ENCODE peak calls at places on chromosomes 7 and 10, in four cellular contexts. K is IMR-90, Y is heart left ventricle, F is adrenal gland. M is an unnamed sample. For H3K4me1, the result is how much of the 10 kb centered on the place peaks cover.

GRCh38 chr7:137753067-137753466 is 93.7 kb downstream of the DGKI start:
- DNase-seq in F (no peak), K (no peak), Y (no peak), M (no peak)

GRCh38 chr10:129725890-129726631 is 238.0 kb downstream of the EBF3 start:
- DNase-seq in F (peak), K (no peak), Y (no peak), M (no peak)

GRCh38 chr10:77301305-77301730 is 336.3 kb downstream of the KCNMA1 start:
- DNase-seq in Y (no peak), F (no peak), K (peak), M (no peak)

GRCh38 chr7:41987-42386 is 150.4 kb upstream of the FAM20C start:
- DNase-seq in F (peak), Y (no peak), K (no peak), M (no peak)

GRCh38 chr10:31456463-31456862 is 137.4 kb downstream of the ZEB1 start:
- DNase-seq in F (no peak), K (no peak), Y (no peak), M (no peak)

GRCh38 chr10:128367807-128368206 is 241.6 kb upstream of the MKI67 start:
- DNase-seq in K (no peak), Y (no peak), F (no peak), M (peak)

GRCh38 chr10:132891994-132892393 is 50.4 kb downstream of the CFAP46 start:
- DNase-seq in Y (peak), K (peak), F (no peak), M (peak)

GRCh38 chr7:138257459-138258193 is 181.4 kb downstream of the AKR1D1 start:
- DNase-seq in F (peak), K (no peak), Y (no peak), M (no peak)

GRCh38 chr10:130047336-130047735 is 63.3 kb downstream of the C10orf143 start:
- DNase-seq in K (no peak), F (no peak), Y (no peak), M (no peak)

GRCh38 chr7:47039899-47040298 is 542.0 kb downstream of the TNS3 start:
- DNase-seq in K (peak), Y (peak), F (no peak), M (no peak)

GRCh38 chr7:27141591-27142561 is 1.6 kb downstream of the HOXA5 start:
- DNase-seq in Y (no peak), K (no peak), F (peak), M (no peak)

GRCh38 chr10:60282771-60283353 is 106.8 kb downstream of the ANK3 start:
- DNase-seq in Y (no peak), F (no peak), K (peak), M (no peak)

GRCh38 chr10:71433116-71433982 is 36.6 kb downstream of the CDH23 start:
- DNase-seq in K (no peak), Y (no peak), F (no peak), M (no peak)

GRCh38 chr7:5612695-5613094 is 168.8 kb downstream of the RNF216 start:
- DNase-seq in F (no peak), K (no peak), Y (no peak), M (peak)

GRCh38 chr7:44076101-44076895 is 6.0 kb downstream of the POLM start:
- DNase-seq in K (no peak), F (peak), Y (peak), M (peak)

GRCh38 chr7:266851-267840 is 22.8 kb upstream of the FOXL3 start:
- DNase-seq in Y (peak), F (no peak), K (no peak), M (no peak)

GRCh38 chr7:37391791-37392672 is 56.6 kb downstream of the ELMO1 start:
- DNase-seq in Y (no peak), K (no peak), F (no peak), M (no peak)

GRCh38 chr10:30557884-30558283 is 71.7 kb downstream of the LYZL2 start:
- DNase-seq in K (peak), F (no peak), Y (no peak), M (peak)

GRCh38 chr7:66824041-66824440 is 83.5 kb downstream of the RABGEF1 start:
- DNase-seq in K (no peak), Y (no peak), F (no peak), M (no peak)

GRCh38 chr7:8436965-8437364 is 3.6 kb downstream of the NXPH1 start:
- DNase-seq in K (no peak), F (peak), Y (no peak), M (peak)

GRCh38 chr10:109126016-109126415 is 797.3 kb downstream of the XPNPEP1 start:
- DNase-seq in K (no peak), Y (no peak), F (no peak), M (no peak)

GRCh38 chr10:60270426-60270825 is 119.2 kb downstream of the ANK3 start:
- DNase-seq in F (no peak), Y (no peak), K (peak), M (no peak)

GRCh38 chr10:51386248-51386885 is 312.1 kb downstream of the PRKG1 start:
- DNase-seq in F (no peak), Y (no peak), K (peak), M (no peak)

GRCh38 chr7:132865766-132866531 is 215.9 kb downstream of the CHCHD3 start:
- DNase-seq in F (no peak), K (peak), Y (no peak), M (no peak)

GRCh38 chr7:127396184-127396583 is 3.7 kb upstream of the ZNF800 start:
- DNase-seq in F (peak), K (no peak), Y (peak), M (no peak)

GRCh38 chr7:135716677-135717238 is 11.2 kb downstream of the SLC13A4 start:
- DNase-seq in K (peak), Y (no peak), F (no peak), M (no peak)

DNA sequence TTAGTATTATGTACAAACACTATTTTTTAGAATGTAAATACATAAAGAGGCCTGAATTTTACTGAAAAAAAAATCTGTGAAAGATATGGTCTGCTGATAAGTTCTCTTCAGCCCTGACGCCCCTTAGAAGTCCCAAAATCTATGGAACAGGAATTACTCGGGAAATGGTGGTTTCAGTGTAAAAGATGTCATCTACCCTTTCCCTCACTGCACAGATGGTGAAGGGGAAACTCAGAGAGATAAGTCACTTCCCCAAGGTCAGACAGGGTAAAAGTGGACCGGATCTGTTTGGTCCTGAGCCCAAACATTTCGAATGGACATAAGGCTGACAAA is 458 bp upstream of the MCM10 start:
- DNase-seq in Y (no peak), F (no peak), K (no peak), M (no peak)
- H3K27ac ChIP-seq in Y (no peak), F (no peak), K (peak), M (no peak)

GRCh38 chr7:150378853-150379589 is at the start of gene ZNF775:
- DNase-seq in Y (peak), K (peak), F (peak), M (peak)
- TF ChIP-seq POLR2A in Y (peak), K (peak), F (peak), M (peak)

DNA sequence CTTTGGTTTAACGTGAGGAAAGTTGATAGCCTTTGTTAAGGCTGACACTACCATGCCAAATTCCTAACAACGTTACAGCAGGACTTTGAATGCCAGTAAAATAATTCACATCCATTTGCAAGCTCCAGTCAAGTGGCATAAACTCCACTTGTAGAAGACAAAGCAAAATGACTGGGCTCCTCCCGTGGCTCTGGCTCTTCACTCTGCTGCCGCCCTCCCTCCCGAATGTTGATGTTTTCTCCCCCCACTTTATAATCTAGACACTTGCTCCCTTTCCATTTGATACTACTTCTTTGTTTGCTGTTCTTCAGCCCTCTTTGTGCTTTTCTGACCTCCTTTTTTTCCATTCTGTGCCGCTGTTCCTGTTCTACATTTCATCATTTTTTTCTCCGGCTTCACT is 22.8 kb upstream of the ITGB8 start:
- DNase-seq in K (no peak), F (no peak), Y (no peak), M (no peak)
- H3K4me1 ChIP-seq in K (under half), F (under half), Y (under half), M (under half)

GRCh38 chr7:41742619-41743018 is 39.7 kb upstream of the INHBA start:
- DNase-seq in K (no peak), Y (no peak), F (no peak), M (no peak)
- H3K27ac ChIP-seq in K (no peak), Y (no peak), F (no peak), M (no peak)

GRCh38 chr7:74219416-74219815 is 9.6 kb downstream of the LAT2 start:
- DNase-seq in F (no peak), K (no peak), Y (no peak), M (no peak)

GRCh38 chr7:74215921-74216320 is 6.1 kb downstream of the LAT2 start:
- DNase-seq in K (no peak), F (no peak), Y (no peak), M (no peak)

GRCh38 chr7:74216361-74216761 is 6.6 kb downstream of the LAT2 start:
- DNase-seq in K (no peak), Y (no peak), F (no peak), M (no peak)

GRCh38 chr7:74218343-74218698 is 8.5 kb downstream of the LAT2 start:
- DNase-seq in Y (no peak), K (no peak), F (no peak), M (no peak)

DNA sequence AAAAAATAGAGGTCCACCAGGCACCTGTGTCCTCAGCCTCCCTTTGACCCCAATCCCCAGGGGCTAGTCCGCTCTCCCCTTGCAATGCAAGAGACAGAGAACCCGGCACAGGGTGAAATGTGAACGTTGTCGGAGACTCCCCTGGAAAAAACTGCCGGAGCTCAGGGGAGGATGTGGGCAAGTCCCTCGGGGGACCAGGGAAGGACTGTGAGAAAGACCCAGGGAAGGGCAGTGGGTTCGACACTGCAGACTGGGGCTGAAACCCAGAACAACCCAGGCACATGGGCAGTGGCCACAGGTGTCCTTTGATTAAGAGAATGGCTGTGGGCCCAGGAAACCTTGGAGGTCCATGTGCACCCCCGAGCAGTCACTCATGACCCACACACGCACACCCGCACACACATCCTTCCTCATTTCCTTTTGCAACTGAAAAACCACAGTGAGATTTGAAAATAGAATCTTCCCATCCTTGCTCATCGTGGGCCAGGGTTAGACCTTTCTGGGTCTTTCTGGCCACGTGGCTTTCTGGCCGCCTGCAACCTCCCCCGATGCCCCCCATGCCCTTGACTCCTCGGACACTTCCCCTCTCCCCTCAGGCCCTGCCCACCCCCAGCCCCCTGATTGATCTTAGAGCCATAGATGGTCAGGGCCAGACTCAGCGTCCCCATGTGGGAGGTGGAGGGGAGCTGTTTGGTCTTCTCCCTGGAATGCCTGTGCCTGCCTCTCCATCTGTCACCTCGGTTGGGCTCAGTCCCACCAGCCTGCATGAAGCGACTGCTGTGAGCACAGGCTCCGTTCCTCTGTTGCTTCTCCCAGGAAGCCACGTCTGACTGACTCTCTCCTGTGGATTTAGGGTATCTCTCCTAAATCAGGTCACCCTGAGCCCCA is 7.9 kb downstream of the LAT2 start:
- DNase-seq in F (no peak), K (peak), Y (no peak), M (no peak)
- TF ChIP-seq POLR2A in F (no peak), K (no peak), Y (no peak), M (no peak)

DNA sequence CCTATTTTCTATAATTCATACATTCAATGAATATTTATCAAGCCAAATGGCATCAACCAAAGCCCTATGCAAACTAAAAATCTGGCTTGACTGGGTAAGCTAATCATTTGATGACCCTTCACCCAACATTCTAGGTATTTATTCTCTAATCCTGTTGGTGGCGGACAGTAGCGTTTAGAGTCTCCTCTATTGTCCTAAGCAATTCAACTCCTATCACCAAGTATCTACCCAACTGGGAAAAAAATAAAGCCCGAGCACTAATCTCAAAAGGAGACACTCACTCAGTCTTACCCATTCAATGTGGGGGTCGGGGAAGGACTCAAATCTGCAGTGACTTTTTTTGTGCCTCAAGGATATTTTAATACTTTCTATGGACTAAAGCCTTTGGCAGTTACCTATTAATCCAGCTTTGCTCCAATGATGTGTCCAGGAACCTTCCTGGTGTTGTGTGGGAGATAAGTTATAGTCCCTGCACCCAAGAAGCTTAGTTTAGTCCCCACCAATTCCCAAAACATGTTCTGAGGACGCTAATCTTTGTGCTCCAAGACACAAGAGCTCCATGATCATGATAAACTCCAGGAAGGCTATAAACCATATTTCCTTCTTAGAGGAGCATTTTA is 30.6 kb downstream of the DNMBP start:
- DNase-seq in K (no peak), Y (no peak), F (no peak), M (no peak)
- H3K4me1 ChIP-seq in K (under half), Y (under half), F (half or more), M (under half)

GRCh38 chr7:140625908-140626868 is 14.4 kb downstream of the DENND2A start:
- DNase-seq in K (peak), Y (peak), F (peak), M (peak)
- H3K27ac ChIP-seq in K (peak), Y (peak), F (peak), M (peak)

GRCh38 chr10:69451784-69452251 is 553 bp downstream of the TSPAN15 start:
- DNase-seq in K (no peak), F (no peak), Y (no peak), M (no peak)

GRCh38 chr10:69452676-69453415 is 1.6 kb downstream of the TSPAN15 start:
- DNase-seq in Y (no peak), K (no peak), F (no peak), M (no peak)

GRCh38 chr10:69453759-69454158 is 2.5 kb downstream of the TSPAN15 start:
- DNase-seq in F (no peak), Y (no peak), K (no peak), M (no peak)

GRCh38 chr10:69449841-69450240 is 1.4 kb upstream of the TSPAN15 start:
- DNase-seq in F (peak), Y (peak), K (peak), M (no peak)

GRCh38 chr10:69451209-69451783 is at the start of gene TSPAN15:
- DNase-seq in F (peak), K (peak), Y (peak), M (peak)
- TF ChIP-seq POLR2A in F (peak), K (no peak), Y (no peak), M (peak)

M was measured in right lobe of liver.